ENCODE peak calls at places on chromosomes 5 and 9, in five cellular contexts. R is stomach, P is uterus, A is IMR-90, L is HCT116. U is an unnamed sample.

GRCh38 chr5:171102877-171103610 is 206.0 kb upstream of the TLX3 start:
- DNase-seq in R (no peak), P (no peak), A (peak), L (no peak), U (no peak)

GRCh38 chr5:111691914-111692313 is 65.1 kb downstream of the NREP start:
- DNase-seq in R (no peak), P (no peak), A (no peak), L (no peak), U (no peak)

GRCh38 chr9:19229725-19230355 is 653 bp upstream of the DENND4C start:
- DNase-seq in R (no peak), P (no peak), A (no peak), L (peak), U (peak)

GRCh38 chr9:71518045-71518888 is 250.0 kb downstream of the CEMIP2 start:
- DNase-seq in R (no peak), P (no peak), A (no peak), L (no peak), U (no peak)

GRCh38 chr5:5316333-5316732 is 106.1 kb upstream of the ICE1 start:
- DNase-seq in R (no peak), P (no peak), A (no peak), L (no peak), U (no peak)

GRCh38 chr5:43627028-43627427 is 24.0 kb downstream of the NNT start:
- DNase-seq in R (no peak), P (peak), A (peak), L (peak), U (no peak)

GRCh38 chr5:43515678-43516048 is 715 bp upstream of the C5orf34 start:
- DNase-seq in R (no peak), P (no peak), A (no peak), L (no peak), U (no peak)

GRCh38 chr9:98491778-98492177 is 217.0 kb downstream of the GABBR2 start:
- DNase-seq in R (no peak), P (no peak), A (peak), L (no peak), U (no peak)

GRCh38 chr9:13027834-13028233 is 251.7 kb downstream of the MPDZ start:
- DNase-seq in R (no peak), P (no peak), A (no peak), L (no peak), U (no peak)

GRCh38 chr5:135964670-135965320 is 10.0 kb upstream of the LECT2 start:
- DNase-seq in R (no peak), P (no peak), A (peak), L (no peak), U (no peak)

GRCh38 chr5:15007549-15008142 is 136.1 kb upstream of the ANKH start:
- DNase-seq in R (no peak), P (no peak), A (no peak), L (no peak), U (no peak)

GRCh38 chr5:124747770-124748686 is 1.6 kb upstream of the ZNF608 start:
- DNase-seq in R (no peak), P (no peak), A (peak), L (no peak), U (no peak)
- H3K27ac ChIP-seq in R (peak), P (peak), A (peak), L (peak), U (peak)

DNA sequence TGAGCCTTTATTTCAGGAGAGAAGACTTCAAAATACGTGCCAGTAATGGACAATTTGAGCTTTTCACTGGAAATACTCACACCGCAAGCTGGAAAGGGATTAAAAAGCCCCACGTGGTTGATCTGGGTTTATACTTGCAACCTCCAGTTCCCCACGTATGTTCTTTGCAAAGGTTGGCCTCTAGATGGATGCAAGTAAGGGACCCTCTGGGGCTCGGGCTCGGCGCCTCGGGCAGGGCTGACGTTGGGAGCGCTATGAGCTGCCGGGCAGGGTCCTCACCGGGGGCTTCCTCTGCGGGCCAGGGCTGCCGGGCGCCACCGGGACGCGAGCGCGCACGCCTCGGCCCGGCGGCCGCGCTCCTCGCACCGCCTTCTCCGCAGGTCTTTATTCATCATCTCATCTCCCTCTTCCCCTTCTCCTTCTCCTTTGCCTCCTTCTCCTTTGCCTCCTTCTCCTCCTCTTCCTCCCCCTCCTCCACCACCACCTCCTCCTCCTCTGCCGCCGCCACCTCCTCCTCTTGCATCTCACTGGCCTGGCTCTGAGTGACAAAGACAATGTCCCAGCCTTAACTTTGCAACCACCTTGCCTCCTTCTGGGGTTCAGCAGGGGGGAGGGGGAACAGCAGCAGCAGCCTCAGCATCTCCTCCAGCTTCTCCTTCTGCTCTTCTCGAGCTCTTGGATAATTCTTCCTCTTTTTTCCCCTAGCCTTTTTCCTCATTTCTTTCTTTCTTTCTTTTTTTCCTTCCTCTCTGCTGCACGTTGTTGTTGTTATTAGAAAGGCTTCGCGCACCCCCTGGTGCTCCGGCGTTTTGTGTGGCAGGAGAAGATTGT is 636 bp upstream of the ZNF462 start:
- DNase-seq in R (no peak), P (peak), A (peak), L (no peak), U (peak)
- TF ChIP-seq POLR2A in R (no peak), P (no peak), A (no peak), L (no peak), U (no peak)

GRCh38 chr5:134566181-134566740 is 40.8 kb downstream of the JADE2 start:
- DNase-seq in R (no peak), P (no peak), A (no peak), L (no peak), U (no peak)

GRCh38 chr5:134568761-134569725 is 43.6 kb downstream of the JADE2 start:
- DNase-seq in R (peak), P (peak), A (peak), L (no peak), U (peak)

GRCh38 chr5:134568339-134568700 is 42.9 kb downstream of the JADE2 start:
- DNase-seq in R (no peak), P (no peak), A (no peak), L (no peak), U (no peak)

GRCh38 chr5:134566741-134567221 is 41.3 kb downstream of the JADE2 start:
- DNase-seq in R (no peak), P (no peak), A (no peak), L (no peak), U (no peak)

GRCh38 chr5:134567651-134568338 is 42.3 kb downstream of the JADE2 start:
- DNase-seq in R (no peak), P (peak), A (peak), L (no peak), U (peak)
- H3K27ac ChIP-seq in R (peak), P (peak), A (no peak), L (no peak), U (peak)

GRCh38 chr5:1294839-1295649 is at the start of gene TERT:
- DNase-seq in R (peak), P (no peak), A (no peak), L (no peak), U (peak)
- TF ChIP-seq POLR2A in R (no peak), P (no peak), A (no peak), L (peak), U (no peak)

DNA sequence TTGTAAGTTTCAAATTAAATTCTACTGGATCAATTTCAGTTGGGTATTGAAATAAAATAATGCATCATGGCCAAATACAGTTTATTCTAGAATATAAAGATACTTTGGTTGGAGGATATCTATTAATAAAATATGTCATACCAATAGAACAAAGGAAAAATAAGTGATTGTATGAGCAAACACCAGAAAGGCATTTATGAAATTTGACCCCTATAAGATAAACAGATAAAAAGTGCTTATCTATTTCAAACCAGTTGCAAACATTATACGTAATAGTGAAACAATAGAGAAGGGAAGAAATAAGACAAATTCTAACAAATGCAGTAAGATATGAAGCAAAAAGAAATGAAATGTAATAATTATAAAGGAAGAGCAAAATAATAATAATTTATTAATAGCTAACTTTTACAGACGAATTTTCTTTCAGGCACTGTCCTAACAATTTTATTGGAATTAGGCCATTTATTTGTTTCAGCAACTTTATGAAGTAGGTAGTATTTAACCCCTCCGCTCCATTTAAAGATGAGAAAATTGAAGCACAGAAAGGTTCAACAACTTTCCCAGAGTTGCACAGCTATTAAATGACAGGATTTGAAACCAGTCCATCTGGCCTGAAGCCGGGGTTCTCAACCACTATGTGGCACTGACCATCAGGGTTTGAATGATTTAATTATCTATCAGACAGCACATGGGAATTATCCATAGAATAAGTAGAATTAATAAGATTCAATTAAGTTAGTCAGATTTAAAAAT is 20.8 kb downstream of the ANKRD55 start:
- DNase-seq in R (no peak), P (no peak), A (no peak), L (no peak), U (no peak)
- H3K27ac ChIP-seq in R (no peak), P (no peak), A (no peak), L (no peak), U (no peak)

GRCh38 chr9:134373953-134374300 is 47.7 kb downstream of the RXRA start:
- DNase-seq in R (no peak), P (no peak), A (no peak), L (no peak), U (no peak)
- TF ChIP-seq POLR2A in R (no peak), P (no peak), A (no peak), L (no peak), U (no peak)